ENCODE peak calls at places on chromosomes 1 and 21, in nine cellular contexts. Z is stomach, F is HepG2, H is prostate gland, B is suprapubic skin, M is H1, N is K562, T is sigmoid colon, D is vagina. A is an unnamed sample.

GRCh38 chr1:206513312-206514111 is 6.2 kb downstream of the RASSF5 start:
- DNase-seq in Z (no peak), N (no peak), F (no peak), H (peak; percentile 64), M (no peak), D (peak; percentile 93), B (peak; percentile 82), T (peak; percentile 90), A (no peak)

GRCh38 chr1:150564051-150564991 is 15.1 kb downstream of the MCL1 start:
- DNase-seq in T (peak; percentile 68), D (no peak), M (no peak), H (no peak), N (no peak), Z (no peak), B (no peak), F (peak; percentile 78), A (no peak)

GRCh38 chr1:182611326-182611725 is 7.1 kb upstream of the RGS16 start:
- DNase-seq in M (no peak), F (no peak), N (no peak), H (no peak), D (peak; percentile 56), B (no peak), T (no peak), Z (no peak), A (no peak)

GRCh38 chr1:11738096-11738495 is 2.2 kb downstream of the AGTRAP start:
- DNase-seq in Z (no peak), T (no peak), M (no peak), B (no peak), F (no peak), N (no peak), D (no peak), H (no peak), A (no peak)

GRCh38 chr21:22189278-22189677 is 1191.1 kb downstream of the NCAM2 start:
- DNase-seq in N (no peak), H (no peak), T (no peak), B (no peak), M (no peak), F (no peak), D (no peak), Z (no peak), A (no peak)

GRCh38 chr1:151846062-151846568 is 6.5 kb upstream of the C2CD4D start:
- DNase-seq in T (peak; percentile 24), M (no peak), D (no peak), Z (no peak), H (no peak), B (no peak), N (peak; percentile 62), F (peak; percentile 41), A (no peak)

GRCh38 chr1:209103135-209103534 is 480.4 kb upstream of the CAMK1G start:
- DNase-seq in T (no peak), D (no peak), M (no peak), N (no peak), H (no peak), B (no peak), Z (no peak), F (no peak), A (no peak)

GRCh38 chr1:53051676-53052075 is 10.3 kb upstream of the PODN start:
- DNase-seq in T (no peak), M (no peak), N (no peak), B (no peak), Z (no peak), F (no peak), H (no peak), D (no peak), A (no peak)

GRCh38 chr1:15953791-15954201 is 22.1 kb downstream of the ZBTB17 start:
- DNase-seq in T (no peak), F (no peak), M (no peak), B (no peak), D (no peak), H (no peak), Z (no peak), N (peak; percentile 42), A (no peak)

GRCh38 chr1:15954316-15954715 is 21.6 kb downstream of the ZBTB17 start:
- DNase-seq in N (no peak), H (no peak), F (no peak), M (no peak), B (no peak), T (no peak), D (no peak), Z (no peak), A (no peak)

GRCh38 chr1:15951341-15952153 is 24.4 kb downstream of the ZBTB17 start:
- DNase-seq in N (peak; percentile 77), D (no peak), Z (no peak), H (no peak), T (peak; percentile 66), M (no peak), F (no peak), B (no peak), A (no peak)

GRCh38 chr1:15953294-15953771 is 22.6 kb downstream of the ZBTB17 start:
- DNase-seq in D (no peak), N (peak; percentile 33), T (no peak), F (no peak), Z (no peak), B (no peak), H (no peak), M (no peak), A (no peak)

DNA sequence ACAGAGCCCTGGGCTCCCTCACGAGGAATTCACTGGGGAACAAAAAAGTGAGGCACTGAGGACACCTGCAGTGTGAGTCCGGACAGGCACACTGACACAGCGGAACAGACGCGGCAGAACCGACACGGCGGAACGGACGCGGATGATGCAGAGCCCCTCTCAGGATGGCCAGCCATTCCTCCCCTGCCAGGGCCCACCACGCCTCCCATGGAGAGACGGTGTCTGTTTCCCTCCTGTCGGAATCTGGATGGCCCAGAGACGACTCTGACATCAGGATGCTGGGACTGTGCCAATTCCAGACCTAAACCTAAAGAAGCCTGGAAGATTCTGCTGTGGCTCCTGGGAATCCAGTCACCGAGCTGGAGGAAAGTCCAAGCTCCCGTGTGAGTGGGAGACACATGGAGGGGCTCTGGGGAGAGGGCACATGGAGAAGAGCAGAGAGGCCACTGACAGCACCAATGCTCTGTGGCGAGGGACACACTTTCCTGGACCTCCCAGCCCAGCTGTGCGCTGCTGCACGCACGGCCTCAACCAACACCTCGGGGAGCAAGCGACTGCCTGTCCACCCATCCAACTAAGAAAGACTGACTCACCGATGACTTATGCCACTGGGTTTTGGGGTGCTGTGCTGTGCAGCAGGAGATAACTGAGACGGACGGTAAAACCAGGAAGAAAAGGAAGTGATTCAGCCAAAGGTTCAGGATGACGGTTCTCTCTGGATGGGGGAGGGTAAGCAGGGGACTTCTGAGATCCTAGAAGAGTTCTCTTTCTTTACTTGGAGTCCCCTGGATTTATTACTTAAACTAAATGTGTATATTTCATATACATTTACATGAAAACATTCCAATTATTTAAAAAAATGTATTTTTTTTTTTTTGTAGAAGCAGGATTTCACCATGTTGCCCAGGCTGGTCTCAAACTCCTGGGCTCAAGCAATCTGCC is 23.3 kb downstream of the ZBTB17 start:
- DNase-seq in H (no peak), N (peak; percentile 97), D (no peak), B (no peak), F (no peak), M (no peak), T (no peak), Z (no peak), A (no peak)
- H3K4me1 ChIP-seq in H (peaks cover 9% of the 10 kb centered on the region), N (peaks cover 61% of the 10 kb centered on the region), D (peaks cover 79% of the 10 kb centered on the region), B (peaks cover 74% of the 10 kb centered on the region), F (peaks cover 11% of the 10 kb centered on the region), M (peaks cover 10% of the 10 kb centered on the region), T (no peaks in the 10 kb centered on the region), Z (peaks cover 89% of the 10 kb centered on the region), A (peaks cover 19% of the 10 kb centered on the region)

GRCh38 chr1:57258616-57259330 is 165.1 kb downstream of the DAB1 start:
- DNase-seq in T (no peak), N (no peak), B (no peak), M (no peak), H (no peak), D (no peak), Z (no peak), F (no peak), A (no peak)
- TF ChIP-seq POLR2AphosphoS5 in T (no peak), N (no peak), B (no peak), M (no peak), H (no peak), D (no peak), Z (peak; percentile 34), F (no peak), A (no peak)

GRCh38 chr1:173823776-173824314 is 628 bp upstream of the DARS2 start:
- DNase-seq in H (no peak), M (no peak), B (no peak), T (no peak), F (peak; percentile 2), D (no peak), N (no peak), Z (no peak), A (no peak)

GRCh38 chr1:173821680-173822079 is 2.8 kb upstream of the DARS2 start:
- DNase-seq in M (no peak), T (no peak), H (no peak), Z (no peak), B (no peak), F (no peak), N (no peak), D (no peak), A (no peak)

GRCh38 chr1:173827611-173828010 is 2.9 kb upstream of the CENPL start:
- DNase-seq in H (no peak), F (no peak), T (no peak), D (no peak), Z (no peak), B (no peak), N (no peak), M (no peak), A (no peak)

DNA sequence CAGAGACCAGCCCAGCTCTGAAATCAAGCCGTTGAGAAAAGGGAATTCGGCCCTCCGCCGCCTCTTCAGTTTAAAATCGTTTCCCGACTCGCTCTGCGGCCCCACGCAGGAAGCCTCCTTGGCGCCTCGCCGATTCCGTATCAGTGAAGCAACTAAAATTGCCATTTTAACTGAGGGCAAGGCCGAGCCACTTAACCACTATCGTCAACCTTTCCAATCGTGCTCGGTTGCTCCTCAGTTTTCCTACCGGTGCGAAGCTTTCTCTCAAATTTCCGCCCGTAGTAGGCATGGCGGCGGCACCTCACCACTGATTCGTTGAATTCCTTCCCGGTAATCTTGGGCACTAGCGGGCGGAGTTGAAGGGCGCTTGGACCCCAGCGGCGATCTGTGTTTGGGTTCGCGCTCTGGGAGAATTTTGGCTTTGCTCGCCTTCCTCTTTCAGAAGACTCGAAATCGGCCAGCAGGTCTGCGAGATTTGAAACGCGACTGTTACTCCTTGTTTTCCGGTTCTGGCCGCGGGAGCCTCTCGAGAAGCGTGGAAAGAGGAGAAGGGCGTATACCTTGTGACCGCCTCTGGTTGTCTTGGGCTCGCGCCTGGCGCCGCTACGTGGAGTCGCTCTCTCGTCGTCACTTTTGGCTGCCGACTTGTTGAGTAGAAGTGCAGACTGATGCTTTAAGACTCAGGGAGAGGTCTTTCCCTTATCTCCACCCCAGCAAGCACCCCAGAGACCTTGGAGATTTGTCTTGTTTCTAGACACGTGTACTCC is at the start of the genes CENPL and DARS2:
- DNase-seq in N (peak; percentile 98), Z (peak; percentile 98), D (peak; percentile 98), B (peak; percentile 97), M (peak; percentile 88), H (peak; percentile 96), T (peak; percentile 99), F (peak; percentile 96), A (peak; percentile 94)
- TF ChIP-seq POLR2A in N (peak; percentile 98), Z (no peak), D (peak; percentile 17), B (no peak), M (peak; percentile 63), H (peak; percentile 13), T (no peak), F (peak; percentile 80), A (no peak)

GRCh38 chr1:89670711-89671110 is 37.8 kb downstream of the LRRC8C start:
- DNase-seq in Z (no peak), B (no peak), D (no peak), F (no peak), H (no peak), M (no peak), T (no peak), N (no peak), A (no peak)
- H3K4me1 ChIP-seq in Z (no peaks in the 10 kb centered on the region), B (no peaks in the 10 kb centered on the region), D (peaks cover 12% of the 10 kb centered on the region), F (no peaks in the 10 kb centered on the region), H (no peaks in the 10 kb centered on the region), M (no peaks in the 10 kb centered on the region), T (no peaks in the 10 kb centered on the region), N (no peaks in the 10 kb centered on the region), A (no peaks in the 10 kb centered on the region)

GRCh38 chr1:173527151-173527826 is 50.2 kb downstream of the PRDX6 start:
- DNase-seq in B (no peak), M (no peak), T (no peak), N (peak; percentile 57), F (no peak), Z (no peak), H (no peak), D (no peak), A (no peak)
- TF ChIP-seq POLR2AphosphoS5 in B (no peak), M (no peak), T (no peak), N (no peak), F (no peak), Z (no peak), H (no peak), D (no peak), A (no peak)